ENCODE peak calls at places on chromosome 2, in ten cellular contexts. F is GM23338, K is fibroblast of the aortic adventitia, C is kidney epithelial cell, Z is GM06990, P is RWPE2, B is GM13977, O is HFFc6, W is endothelial cell, G is Panc1. J is an unnamed sample.

GRCh38 chr2:217632036-217632435 is 370.8 kb downstream of the TNS1 start:
- DNase-seq in G (no peak), K (no peak), W (no peak), O (no peak), F (no peak), C (no peak), B (no peak), P (no peak), Z (no peak), J (no peak)

GRCh38 chr2:236166781-236167296 is 1.3 kb downstream of the GBX2 start:
- DNase-seq in G (no peak), Z (no peak), F (peak; percentile 55), C (no peak), O (no peak), K (no peak), W (no peak), B (peak; percentile 28), P (no peak), J (no peak)

GRCh38 chr2:240968731-240969624 is 29.4 kb upstream of the SNED1 start:
- DNase-seq in K (no peak), Z (no peak), G (no peak), F (no peak), W (no peak), P (no peak), O (no peak), B (peak; percentile 54), C (no peak), J (no peak)

GRCh38 chr2:161250864-161251436 is 57.3 kb upstream of the PSMD14 start:
- DNase-seq in P (no peak), B (peak; percentile 32), K (peak; percentile 44), Z (peak; percentile 17), F (peak; percentile 93), O (peak; percentile 23), W (peak; percentile 25), G (peak; percentile 45), C (peak; percentile 50), J (no peak)

GRCh38 chr2:11658208-11658607 is 11.8 kb downstream of the NTSR2 start:
- DNase-seq in Z (no peak), B (no peak), W (no peak), K (no peak), G (no peak), F (no peak), P (no peak), C (no peak), O (no peak), J (no peak)

GRCh38 chr2:221997100-221997499 is 301.7 kb downstream of the PAX3 start:
- DNase-seq in Z (no peak), P (no peak), C (peak; percentile 88), F (peak; percentile 27), O (peak; percentile 81), W (no peak), K (peak; percentile 27), B (no peak), G (peak; percentile 2), J (no peak)

GRCh38 chr2:181563101-181563692 is 93.7 kb downstream of the CERKL start:
- DNase-seq in C (no peak), W (no peak), B (no peak), F (no peak), G (no peak), P (no peak), Z (no peak), K (peak; percentile 5), O (no peak), J (no peak)

GRCh38 chr2:165508927-165509326 is 39.4 kb downstream of the CSRNP3 start:
- DNase-seq in K (no peak), F (no peak), B (no peak), Z (no peak), W (no peak), P (no peak), C (no peak), O (no peak), G (no peak), J (no peak)

GRCh38 chr2:73110622-73111299 is 2.0 kb downstream of the RAB11FIP5 start:
- DNase-seq in O (no peak), P (no peak), K (peak; percentile 48), G (no peak), B (no peak), W (no peak), C (no peak), F (no peak), Z (no peak), J (no peak)

GRCh38 chr2:173355132-173355865 is 627 bp downstream of the CDCA7 start:
- DNase-seq in O (peak; percentile 15), W (peak; percentile 56), C (no peak), F (peak; percentile 85), K (peak; percentile 54), P (peak; percentile 69), G (no peak), B (peak; percentile 66), Z (peak; percentile 78), J (peak; percentile 69)

GRCh38 chr2:198186257-198186656 is 381.9 kb downstream of the PLCL1 start:
- DNase-seq in C (no peak), O (no peak), Z (no peak), B (no peak), W (no peak), K (no peak), G (no peak), F (no peak), P (no peak), J (no peak)

GRCh38 chr2:137535897-137536296 is 428.4 kb upstream of the HNMT start:
- DNase-seq in W (no peak), F (no peak), Z (peak; percentile 7), C (no peak), O (no peak), K (no peak), G (no peak), B (no peak), P (no peak), J (peak; percentile 1)

GRCh38 chr2:151238527-151239487 is 22.9 kb downstream of the RBM43 start:
- DNase-seq in K (peak; percentile 95), W (peak; percentile 54), P (no peak), C (no peak), O (peak; percentile 67), B (peak; percentile 50), Z (no peak), G (no peak), F (peak; percentile 82), J (peak; percentile 59)

GRCh38 chr2:208556954-208557601 is 150.5 kb downstream of the PTH2R start:
- DNase-seq in W (no peak), P (no peak), F (no peak), Z (no peak), G (no peak), K (peak; percentile 1), O (no peak), C (no peak), B (no peak), J (no peak)

GRCh38 chr2:40284797-40285196 is 167.1 kb downstream of the SLC8A1 start:
- DNase-seq in F (no peak), Z (no peak), G (no peak), C (no peak), P (no peak), W (no peak), O (peak; percentile 68), B (no peak), K (peak; percentile 59), J (no peak)

GRCh38 chr2:98895901-98896300 is 40.1 kb downstream of the CRACDL start:
- DNase-seq in P (no peak), G (no peak), C (no peak), K (no peak), W (no peak), O (no peak), F (no peak), Z (no peak), B (no peak), J (no peak)

GRCh38 chr2:102063360-102063947 is 71.7 kb downstream of the IL1R2 start:
- DNase-seq in Z (no peak), K (peak; percentile 98), W (no peak), F (no peak), C (no peak), B (no peak), G (no peak), P (no peak), O (peak; percentile 37), J (no peak)

GRCh38 chr2:127526142-127526939 is at the start of gene IWS1:
- DNase-seq in C (peak; percentile 85), P (peak; percentile 96), Z (peak; percentile 95), F (peak; percentile 99), W (peak; percentile 93), B (peak; percentile 94), K (peak; percentile 97), G (peak; percentile 89), O (peak; percentile 94), J (peak; percentile 96)
- TF ChIP-seq CTCF in C (no peak), P (peak; percentile 26), Z (no peak), F (no peak), W (no peak), B (no peak), K (peak; percentile 30), G (no peak), O (peak; percentile 52), J (peak; percentile 17)

GRCh38 chr2:125224830-125225229 is 1199.7 kb downstream of the CNTNAP5 start:
- DNase-seq in K (no peak), F (peak; percentile 33), Z (no peak), B (no peak), O (no peak), C (no peak), G (no peak), P (no peak), W (no peak), J (no peak)
- TF ChIP-seq CTCF in K (no peak), F (peak; percentile 27), Z (no peak), B (peak; percentile 22), O (no peak), C (no peak), G (peak; percentile 6), P (no peak), W (no peak), J (no peak)

DNA sequence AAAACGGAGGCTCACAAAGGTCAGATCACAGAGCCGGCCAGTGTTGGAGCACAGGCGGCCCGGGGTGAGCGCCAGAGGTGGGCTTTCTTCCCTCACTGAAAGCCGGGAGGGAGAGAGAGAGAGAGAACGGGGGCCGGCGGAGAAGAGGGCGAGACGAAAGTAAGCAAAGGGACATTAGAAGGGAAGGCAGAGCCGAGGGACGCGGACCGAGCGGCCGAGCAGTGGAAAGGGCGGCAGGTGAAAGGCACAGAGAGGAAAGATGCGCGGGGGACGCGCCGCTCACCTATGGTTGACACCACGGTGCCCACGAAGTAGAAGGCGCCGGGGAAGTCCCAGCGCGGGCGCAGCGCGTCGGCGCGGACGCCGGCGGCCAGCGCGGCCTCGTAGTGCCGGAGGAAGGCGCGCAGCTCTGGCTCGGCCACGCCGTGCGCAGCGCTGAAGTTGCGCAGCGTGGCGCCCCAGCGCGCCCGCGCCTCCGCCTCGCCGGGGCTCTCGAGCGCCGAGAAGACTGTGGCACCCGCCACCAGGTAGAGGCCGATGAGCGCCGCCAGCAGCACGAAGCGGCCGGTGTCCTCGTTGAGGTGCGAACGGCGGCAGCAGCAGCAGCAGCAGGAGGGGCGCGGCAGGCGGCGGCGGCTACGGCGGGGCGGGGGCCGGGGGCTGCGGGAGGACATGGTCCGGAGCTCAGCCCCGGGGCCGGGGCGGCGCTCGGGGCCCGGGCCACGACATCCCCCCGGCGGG is 166.9 kb downstream of the MSH2 start:
- DNase-seq in C (no peak), O (no peak), K (no peak), Z (peak; percentile 46), P (no peak), B (peak; percentile 68), W (peak; percentile 13), G (no peak), F (peak; percentile 57), J (peak; percentile 11)
- TF ChIP-seq CTCF in C (no peak), O (no peak), K (no peak), Z (no peak), P (no peak), B (no peak), W (no peak), G (no peak), F (no peak), J (no peak)

GRCh38 chr2:71148506-71149063 is 18.2 kb downstream of the MPHOSPH10 start:
- DNase-seq in P (no peak), C (no peak), F (no peak), O (no peak), G (no peak), K (no peak), W (no peak), Z (no peak), B (no peak), J (no peak)

GRCh38 chr2:71143782-71144181 is 13.3 kb downstream of the MPHOSPH10 start:
- DNase-seq in O (no peak), G (no peak), W (no peak), Z (no peak), B (no peak), F (no peak), K (no peak), C (no peak), P (no peak), J (no peak)
- TF ChIP-seq CTCF in O (no peak), G (no peak), W (no peak), Z (no peak), B (no peak), F (no peak), K (no peak), C (no peak), P (no peak), J (no peak)